ENCODE peak calls at places on chromosomes 1 and 21, in eight cellular contexts. One of them, this sample, is unnamed.
A peak's percentile ranks its signal among the peaks of the same experiment; 100 is the strongest.

GRCh38 chr1:165444897-165445370 is at the start of gene RXRG:
- DNase-seq in Panc1: no peak
- DNase-seq in GM23338: peak; percentile 74
- DNase-seq in GM12892: no peak
- DNase-seq in GM12891: no peak
- DNase-seq in breast epithelium: no peak
- DNase-seq in HCT116: no peak
- DNase-seq in stomach: peak; percentile 42
- DNase-seq in this sample: no peak

GRCh38 chr1:34406377-34406776 is 229.7 kb downstream of the C1orf94 start:
- DNase-seq in Panc1: no peak
- DNase-seq in GM23338: no peak
- DNase-seq in GM12892: no peak
- DNase-seq in GM12891: no peak
- DNase-seq in breast epithelium: no peak
- DNase-seq in HCT116: no peak
- DNase-seq in stomach: peak; percentile 36
- DNase-seq in this sample: no peak

GRCh38 chr1:19463204-19463803 is 22.0 kb downstream of the CAPZB start:
- DNase-seq in Panc1: no peak
- DNase-seq in GM23338: no peak
- DNase-seq in GM12892: no peak
- DNase-seq in GM12891: no peak
- DNase-seq in breast epithelium: no peak
- DNase-seq in HCT116: no peak
- DNase-seq in stomach: no peak
- DNase-seq in this sample: peak; percentile 77

GRCh38 chr1:193589597-193590040 is 403.2 kb upstream of the B3GALT2 start:
- DNase-seq in Panc1: no peak
- DNase-seq in GM23338: no peak
- DNase-seq in GM12892: no peak
- DNase-seq in GM12891: no peak
- DNase-seq in breast epithelium: no peak
- DNase-seq in HCT116: no peak
- DNase-seq in stomach: no peak
- DNase-seq in this sample: no peak

GRCh38 chr1:162366149-162366548 is 10.5 kb downstream of the SPATA46 start:
- DNase-seq in Panc1: no peak
- DNase-seq in GM23338: no peak
- DNase-seq in GM12892: no peak
- DNase-seq in GM12891: no peak
- DNase-seq in breast epithelium: no peak
- DNase-seq in HCT116: no peak
- DNase-seq in stomach: no peak
- DNase-seq in this sample: no peak

GRCh38 chr1:171081994-171082295 is 8.8 kb upstream of the FMO3 start:
- DNase-seq in Panc1: no peak
- DNase-seq in GM23338: no peak
- DNase-seq in GM12892: no peak
- DNase-seq in GM12891: no peak
- DNase-seq in breast epithelium: no peak
- DNase-seq in HCT116: no peak
- DNase-seq in stomach: no peak
- DNase-seq in this sample: no peak

GRCh38 chr21:37164742-37165141 is 91.7 kb downstream of the TTC3 start:
- DNase-seq in Panc1: no peak
- DNase-seq in GM23338: no peak
- DNase-seq in GM12892: no peak
- DNase-seq in GM12891: no peak
- DNase-seq in breast epithelium: no peak
- DNase-seq in HCT116: no peak
- DNase-seq in stomach: no peak
- DNase-seq in this sample: no peak

GRCh38 chr1:169918927-169919326 is 25.2 kb upstream of the SCYL3 start:
- DNase-seq in Panc1: no peak
- DNase-seq in GM23338: no peak
- DNase-seq in GM12892: no peak
- DNase-seq in GM12891: no peak
- DNase-seq in breast epithelium: no peak
- DNase-seq in HCT116: no peak
- DNase-seq in stomach: no peak
- DNase-seq in this sample: no peak

GRCh38 chr1:56397811-56398231 is 181.5 kb downstream of the PLPP3 start:
- DNase-seq in Panc1: no peak
- DNase-seq in GM23338: no peak
- DNase-seq in GM12892: no peak
- DNase-seq in GM12891: no peak
- DNase-seq in breast epithelium: no peak
- DNase-seq in HCT116: no peak
- DNase-seq in stomach: no peak
- DNase-seq in this sample: no peak

GRCh38 chr1:214074477-214074876 is 86.7 kb downstream of the PROX1 start:
- DNase-seq in Panc1: no peak
- DNase-seq in GM23338: no peak
- DNase-seq in GM12892: no peak
- DNase-seq in GM12891: no peak
- DNase-seq in breast epithelium: no peak
- DNase-seq in HCT116: no peak
- DNase-seq in stomach: no peak
- DNase-seq in this sample: no peak

GRCh38 chr21:17818158-17819113 is 720 bp downstream of the C21orf91 start:
- DNase-seq in Panc1: no peak
- DNase-seq in GM23338: peak; percentile 76
- DNase-seq in GM12892: no peak
- DNase-seq in GM12891: peak; percentile 8
- DNase-seq in breast epithelium: peak; percentile 52
- DNase-seq in HCT116: no peak
- DNase-seq in stomach: peak; percentile 34
- DNase-seq in this sample: no peak

GRCh38 chr1:115506523-115507255 is 135.1 kb upstream of the VANGL1 start:
- DNase-seq in Panc1: no peak
- DNase-seq in GM23338: no peak
- DNase-seq in GM12892: no peak
- DNase-seq in GM12891: no peak
- DNase-seq in breast epithelium: no peak
- DNase-seq in HCT116: no peak
- DNase-seq in stomach: no peak
- DNase-seq in this sample: no peak

GRCh38 chr1:113943028-113943811 is 14.1 kb downstream of the HIPK1 start:
- DNase-seq in Panc1: no peak
- DNase-seq in GM23338: no peak
- DNase-seq in GM12892: no peak
- DNase-seq in GM12891: no peak
- DNase-seq in breast epithelium: no peak
- DNase-seq in HCT116: no peak
- DNase-seq in stomach: no peak
- DNase-seq in this sample: no peak

GRCh38 chr1:84298688-84299535 is 2.6 kb upstream of the SAMD13 start:
- DNase-seq in Panc1: peak; percentile 54
- DNase-seq in GM23338: peak; percentile 53
- DNase-seq in GM12892: peak; percentile 39
- DNase-seq in GM12891: peak; percentile 45
- DNase-seq in breast epithelium: peak; percentile 57
- DNase-seq in HCT116: no peak
- DNase-seq in stomach: peak; percentile 31
- DNase-seq in this sample: no peak

GRCh38 chr1:84300501-84300900 is 1.0 kb upstream of the SAMD13 start:
- DNase-seq in Panc1: no peak
- DNase-seq in GM23338: no peak
- DNase-seq in GM12892: no peak
- DNase-seq in GM12891: no peak
- DNase-seq in breast epithelium: no peak
- DNase-seq in HCT116: no peak
- DNase-seq in stomach: no peak
- DNase-seq in this sample: no peak

GRCh38 chr1:84299536-84300260 is 1.8 kb upstream of the SAMD13 start:
- DNase-seq in Panc1: no peak
- DNase-seq in GM23338: peak; percentile 37
- DNase-seq in GM12892: no peak
- DNase-seq in GM12891: no peak
- DNase-seq in breast epithelium: no peak
- DNase-seq in HCT116: no peak
- DNase-seq in stomach: no peak
- DNase-seq in this sample: no peak

GRCh38 chr1:84297546-84298244 is 3.8 kb upstream of the SAMD13 start:
- DNase-seq in Panc1: no peak
- DNase-seq in GM23338: no peak
- DNase-seq in GM12892: no peak
- DNase-seq in GM12891: no peak
- DNase-seq in breast epithelium: no peak
- DNase-seq in HCT116: no peak
- DNase-seq in stomach: no peak
- DNase-seq in this sample: no peak

GRCh38 chr1:84298336-84298687 is 3.2 kb upstream of the SAMD13 start:
- DNase-seq in Panc1: no peak
- DNase-seq in GM23338: peak; percentile 49
- DNase-seq in GM12892: peak; percentile 53
- DNase-seq in GM12891: peak; percentile 61
- DNase-seq in breast epithelium: no peak
- DNase-seq in HCT116: no peak
- DNase-seq in stomach: peak; percentile 62
- DNase-seq in this sample: no peak
- TF ChIP-seq POLR2AphosphoS5 in Panc1: no peak
- TF ChIP-seq POLR2AphosphoS5 in GM23338: no peak
- TF ChIP-seq POLR2AphosphoS5 in GM12892: no peak
- TF ChIP-seq POLR2AphosphoS5 in GM12891: no peak
- TF ChIP-seq POLR2AphosphoS5 in breast epithelium: no peak
- TF ChIP-seq POLR2AphosphoS5 in HCT116: peak; percentile 73
- TF ChIP-seq POLR2AphosphoS5 in stomach: peak; percentile 5
- TF ChIP-seq POLR2AphosphoS5 in this sample: no peak

GRCh38 chr1:182297312-182297711 is 94.3 kb downstream of the GLUL start:
- DNase-seq in Panc1: no peak
- DNase-seq in GM23338: no peak
- DNase-seq in GM12892: no peak
- DNase-seq in GM12891: no peak
- DNase-seq in breast epithelium: no peak
- DNase-seq in HCT116: no peak
- DNase-seq in stomach: no peak
- DNase-seq in this sample: no peak
- TF ChIP-seq POLR2AphosphoS5 in Panc1: no peak
- TF ChIP-seq POLR2AphosphoS5 in GM23338: no peak
- TF ChIP-seq POLR2AphosphoS5 in GM12892: no peak
- TF ChIP-seq POLR2AphosphoS5 in GM12891: no peak
- TF ChIP-seq POLR2AphosphoS5 in breast epithelium: no peak
- TF ChIP-seq POLR2AphosphoS5 in HCT116: no peak
- TF ChIP-seq POLR2AphosphoS5 in stomach: no peak
- TF ChIP-seq POLR2AphosphoS5 in this sample: no peak

DNA sequence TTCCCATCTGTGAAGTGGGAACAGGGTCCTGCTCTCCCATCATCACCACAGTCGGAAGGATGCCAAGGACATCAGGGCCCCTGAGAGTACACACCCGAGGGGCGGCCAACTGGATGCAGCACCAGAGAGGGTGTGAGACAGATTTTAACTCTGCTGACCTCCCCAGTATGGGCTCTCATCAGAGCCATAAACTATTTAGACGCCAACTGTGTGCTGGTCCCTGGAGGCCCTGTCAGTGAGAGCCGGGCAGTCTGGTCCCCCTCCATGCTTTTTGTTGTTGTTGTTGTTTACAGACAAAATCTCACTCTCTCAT is 1.7 kb downstream of the FGR start:
- DNase-seq in Panc1: no peak
- DNase-seq in GM23338: no peak
- DNase-seq in GM12892: no peak
- DNase-seq in GM12891: no peak
- DNase-seq in breast epithelium: no peak
- DNase-seq in HCT116: no peak
- DNase-seq in stomach: no peak
- DNase-seq in this sample: no peak
- TF ChIP-seq POLR2AphosphoS5 in Panc1: no peak
- TF ChIP-seq POLR2AphosphoS5 in GM23338: no peak
- TF ChIP-seq POLR2AphosphoS5 in GM12892: no peak
- TF ChIP-seq POLR2AphosphoS5 in GM12891: no peak
- TF ChIP-seq POLR2AphosphoS5 in breast epithelium: no peak
- TF ChIP-seq POLR2AphosphoS5 in HCT116: no peak
- TF ChIP-seq POLR2AphosphoS5 in stomach: no peak
- TF ChIP-seq POLR2AphosphoS5 in this sample: peak; percentile 70

DNA sequence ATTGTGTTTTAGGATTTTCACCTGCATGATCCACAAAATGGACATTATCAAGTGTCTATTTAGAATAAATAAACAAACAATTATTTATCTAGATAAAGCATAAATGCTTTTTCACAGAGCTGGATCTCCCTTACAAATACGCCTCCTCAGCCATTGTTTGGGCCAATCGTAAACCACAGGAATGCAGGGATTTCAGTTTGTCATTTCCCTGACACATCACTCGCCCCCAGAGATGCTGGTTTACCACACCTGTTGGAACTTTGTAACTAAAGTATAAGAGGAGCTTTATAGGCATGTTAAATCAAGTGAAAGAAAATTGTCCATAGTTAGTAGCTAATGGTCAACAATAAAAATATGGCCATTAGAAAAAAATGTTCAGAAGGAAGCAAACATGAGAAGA is 40.3 kb downstream of the GPR88 start:
- DNase-seq in Panc1: no peak
- DNase-seq in GM23338: no peak
- DNase-seq in GM12892: no peak
- DNase-seq in GM12891: no peak
- DNase-seq in breast epithelium: no peak
- DNase-seq in HCT116: no peak
- DNase-seq in stomach: no peak
- DNase-seq in this sample: no peak
- TF ChIP-seq POLR2AphosphoS5 in Panc1: no peak
- TF ChIP-seq POLR2AphosphoS5 in GM23338: no peak
- TF ChIP-seq POLR2AphosphoS5 in GM12892: no peak
- TF ChIP-seq POLR2AphosphoS5 in GM12891: no peak
- TF ChIP-seq POLR2AphosphoS5 in breast epithelium: no peak
- TF ChIP-seq POLR2AphosphoS5 in HCT116: no peak
- TF ChIP-seq POLR2AphosphoS5 in stomach: no peak
- TF ChIP-seq POLR2AphosphoS5 in this sample: no peak

GRCh38 chr1:51916587-51917405 is 38.3 kb upstream of the NRDC start:
- DNase-seq in Panc1: no peak
- DNase-seq in GM23338: no peak
- DNase-seq in GM12892: no peak
- DNase-seq in GM12891: no peak
- DNase-seq in breast epithelium: no peak
- DNase-seq in HCT116: no peak
- DNase-seq in stomach: no peak
- DNase-seq in this sample: no peak
- TF ChIP-seq POLR2AphosphoS5 in Panc1: no peak
- TF ChIP-seq POLR2AphosphoS5 in GM23338: no peak
- TF ChIP-seq POLR2AphosphoS5 in GM12892: no peak
- TF ChIP-seq POLR2AphosphoS5 in GM12891: no peak
- TF ChIP-seq POLR2AphosphoS5 in breast epithelium: no peak
- TF ChIP-seq POLR2AphosphoS5 in HCT116: no peak
- TF ChIP-seq POLR2AphosphoS5 in stomach: no peak
- TF ChIP-seq POLR2AphosphoS5 in this sample: no peak

GRCh38 chr1:33342041-33342723 is 21.3 kb upstream of the A3GALT2 start:
- DNase-seq in Panc1: peak; percentile 91
- DNase-seq in GM23338: peak; percentile 65
- DNase-seq in GM12892: no peak
- DNase-seq in GM12891: no peak
- DNase-seq in breast epithelium: peak; percentile 79
- DNase-seq in HCT116: no peak
- DNase-seq in stomach: peak; percentile 87
- DNase-seq in this sample: peak; percentile 33
- TF ChIP-seq POLR2AphosphoS5 in Panc1: peak; percentile 94
- TF ChIP-seq POLR2AphosphoS5 in GM23338: no peak
- TF ChIP-seq POLR2AphosphoS5 in GM12892: no peak
- TF ChIP-seq POLR2AphosphoS5 in GM12891: no peak
- TF ChIP-seq POLR2AphosphoS5 in breast epithelium: no peak
- TF ChIP-seq POLR2AphosphoS5 in HCT116: no peak
- TF ChIP-seq POLR2AphosphoS5 in stomach: peak; percentile 80
- TF ChIP-seq POLR2AphosphoS5 in this sample: no peak

GRCh38 chr1:207922554-207922953 is 11.6 kb upstream of the CD34 start:
- DNase-seq in Panc1: no peak
- DNase-seq in GM23338: no peak
- DNase-seq in GM12892: no peak
- DNase-seq in GM12891: no peak
- DNase-seq in breast epithelium: no peak
- DNase-seq in HCT116: no peak
- DNase-seq in stomach: no peak
- DNase-seq in this sample: no peak
- TF ChIP-seq POLR2AphosphoS5 in Panc1: no peak
- TF ChIP-seq POLR2AphosphoS5 in GM23338: no peak
- TF ChIP-seq POLR2AphosphoS5 in GM12892: no peak
- TF ChIP-seq POLR2AphosphoS5 in GM12891: no peak
- TF ChIP-seq POLR2AphosphoS5 in breast epithelium: no peak
- TF ChIP-seq POLR2AphosphoS5 in HCT116: no peak
- TF ChIP-seq POLR2AphosphoS5 in stomach: no peak
- TF ChIP-seq POLR2AphosphoS5 in this sample: no peak